ENCODE peak calls at places on chromosomes 11 and 22, in ten cellular contexts. P is psoas muscle; I is HFFc6; X is posterior vena cava; W is HCT116; U is GM04504; V is AG08396; Y is hypothalamus; G is cerebellum; Z is activated naive CD4-positive, alpha-beta T cell. L is an unnamed sample.

GRCh38 chr22:36467946-36468345 is 13.5 kb downstream of the TXN2 start:
- DNase-seq in V (peak), Y (no peak), U (peak), P (peak), X (no peak), W (peak), G (no peak), Z (no peak), I (peak), L (peak)

GRCh38 chr11:124499711-124500110 is 43.7 kb downstream of the OR8B12 start:
- DNase-seq in I (no peak), G (no peak), Z (no peak), W (no peak), P (no peak), Y (no peak), V (no peak), X (no peak), U (no peak), L (no peak)

GRCh38 chr11:79314906-79315689 is 125.7 kb downstream of the TENM4 start:
- DNase-seq in W (no peak), Y (no peak), X (no peak), G (no peak), I (no peak), V (peak), U (no peak), Z (no peak), P (no peak), L (peak)

GRCh38 chr22:27980424-27981148 is 61.5 kb upstream of the PITPNB start:
- DNase-seq in Y (no peak), G (no peak), I (no peak), U (no peak), Z (no peak), V (no peak), P (no peak), X (no peak), W (no peak), L (no peak)

GRCh38 chr11:63999349-64000025 is 13.2 kb downstream of the OTUB1 start:
- DNase-seq in G (no peak), P (peak), Z (peak), U (no peak), I (peak), Y (peak), X (no peak), V (peak), W (no peak), L (peak)

GRCh38 chr11:44980533-44981427 is 30.1 kb upstream of the TP53I11 start:
- DNase-seq in P (no peak), G (no peak), X (peak), W (no peak), U (no peak), V (no peak), I (no peak), Z (no peak), Y (no peak), L (no peak)

GRCh38 chr22:22882033-22882717 is 5.4 kb upstream of the IGLL5 start:
- DNase-seq in V (no peak), I (no peak), X (no peak), P (no peak), Y (no peak), G (no peak), U (no peak), W (no peak), Z (no peak), L (peak)

GRCh38 chr22:17106785-17107546 is 14.2 kb downstream of the TMEM121B start:
- DNase-seq in V (no peak), U (no peak), P (no peak), X (peak), I (no peak), Z (peak), G (no peak), Y (no peak), W (no peak), L (no peak)

GRCh38 chr11:118434553-118435232 is 1.6 kb upstream of the KMT2A start:
- DNase-seq in V (peak), P (peak), Z (peak), U (no peak), X (no peak), G (peak), I (no peak), Y (peak), W (no peak), L (peak)

GRCh38 chr22:28034760-28035401 is 115.8 kb upstream of the PITPNB start:
- DNase-seq in Z (peak), V (no peak), X (peak), P (peak), Y (peak), W (no peak), G (peak), U (peak), I (peak), L (no peak)

GRCh38 chr11:12248330-12248729 is 129.0 kb upstream of the PARVA start:
- DNase-seq in Y (peak), I (no peak), X (no peak), V (no peak), U (no peak), W (no peak), G (no peak), Z (no peak), P (peak), L (no peak)

GRCh38 chr22:46791201-46791731 is 28.8 kb downstream of the TBC1D22A start:
- DNase-seq in Y (peak), G (peak), U (no peak), P (peak), X (no peak), V (peak), I (peak), W (no peak), Z (peak), L (peak)

GRCh38 chr11:119787074-119787461 is 58.1 kb upstream of the NECTIN1 start:
- DNase-seq in X (peak), P (no peak), Y (no peak), V (no peak), U (no peak), G (no peak), I (no peak), W (no peak), Z (no peak), L (no peak)

GRCh38 chr22:38273135-38273761 is 438 bp upstream of the TMEM184B start:
- DNase-seq in Z (no peak), X (no peak), I (no peak), G (peak), W (no peak), P (no peak), U (no peak), V (no peak), Y (peak), L (no peak)

GRCh38 chr11:29208117-29208516 is 808.7 kb downstream of the KCNA4 start:
- DNase-seq in Z (no peak), X (no peak), G (no peak), U (no peak), Y (no peak), P (no peak), I (no peak), V (no peak), W (no peak), L (no peak)

GRCh38 chr11:96341237-96342130 is 1.5 kb downstream of the MAML2 start:
- DNase-seq in X (peak), U (no peak), I (peak), V (peak), P (peak), Y (peak), G (peak), Z (peak), W (no peak), L (peak)

GRCh38 chr11:112612283-112612849 is 348.9 kb upstream of the NCAM1 start:
- DNase-seq in P (no peak), Y (peak), W (peak), U (no peak), I (no peak), X (no peak), Z (no peak), V (no peak), G (no peak), L (no peak)